ENCODE peak calls at places on chromosomes 13 and 19, in seven cellular contexts. Q is psoas muscle, T is adrenal gland, D is cardiac fibroblast, L is right lobe of liver, E is IMR-90, Y is heart left ventricle. A is an unnamed sample.

GRCh38 chr19:40089462-40089861 is 1.3 kb downstream of the ZNF780A start:
- DNase-seq in Q (no peak), T (no peak), D (peak), L (no peak), E (peak), Y (no peak), A (no peak)

GRCh38 chr13:51519839-51520238 is 64.4 kb upstream of the WDFY2 start:
- DNase-seq in Q (no peak), T (no peak), D (peak), L (peak), E (peak), Y (no peak), A (no peak)

GRCh38 chr13:107459430-107459829 is 755.9 kb downstream of the LIG4 start:
- DNase-seq in Q (no peak), T (no peak), D (peak), L (no peak), E (peak), Y (no peak), A (no peak)

GRCh38 chr19:33376423-33376822 is 2.9 kb downstream of the CEBPG start:
- DNase-seq in Q (peak), T (peak), D (peak), L (peak), E (peak), Y (peak), A (peak)

GRCh38 chr13:48449656-48450055 is 36.7 kb upstream of the LPAR6 start:
- DNase-seq in Q (no peak), T (no peak), D (no peak), L (no peak), E (peak), Y (no peak), A (no peak)

GRCh38 chr19:48745208-48745995 is 1.3 kb downstream of the IZUMO1 start:
- DNase-seq in Q (peak), T (peak), D (peak), L (no peak), E (peak), Y (no peak), A (no peak)

GRCh38 chr13:36858285-36858684 is 39.3 kb downstream of the RFXAP start:
- DNase-seq in Q (no peak), T (no peak), D (peak), L (no peak), E (peak), Y (no peak), A (no peak)

GRCh38 chr19:42311612-42312160 is 1.4 kb upstream of the TMEM145 start:
- DNase-seq in Q (no peak), T (no peak), D (no peak), L (no peak), E (no peak), Y (no peak), A (no peak)

GRCh38 chr13:45231722-45232121 is 30.9 kb upstream of the KCTD4 start:
- DNase-seq in Q (no peak), T (no peak), D (peak), L (no peak), E (peak), Y (no peak), A (no peak)

GRCh38 chr13:51453959-51454703 is 1.3 kb upstream of the INTS6 start:
- DNase-seq in Q (peak), T (peak), D (no peak), L (no peak), E (peak), Y (no peak), A (peak)

GRCh38 chr13:48163066-48163465 is 68.2 kb upstream of the MED4 start:
- DNase-seq in Q (no peak), T (no peak), D (peak), L (no peak), E (no peak), Y (no peak), A (no peak)

DNA sequence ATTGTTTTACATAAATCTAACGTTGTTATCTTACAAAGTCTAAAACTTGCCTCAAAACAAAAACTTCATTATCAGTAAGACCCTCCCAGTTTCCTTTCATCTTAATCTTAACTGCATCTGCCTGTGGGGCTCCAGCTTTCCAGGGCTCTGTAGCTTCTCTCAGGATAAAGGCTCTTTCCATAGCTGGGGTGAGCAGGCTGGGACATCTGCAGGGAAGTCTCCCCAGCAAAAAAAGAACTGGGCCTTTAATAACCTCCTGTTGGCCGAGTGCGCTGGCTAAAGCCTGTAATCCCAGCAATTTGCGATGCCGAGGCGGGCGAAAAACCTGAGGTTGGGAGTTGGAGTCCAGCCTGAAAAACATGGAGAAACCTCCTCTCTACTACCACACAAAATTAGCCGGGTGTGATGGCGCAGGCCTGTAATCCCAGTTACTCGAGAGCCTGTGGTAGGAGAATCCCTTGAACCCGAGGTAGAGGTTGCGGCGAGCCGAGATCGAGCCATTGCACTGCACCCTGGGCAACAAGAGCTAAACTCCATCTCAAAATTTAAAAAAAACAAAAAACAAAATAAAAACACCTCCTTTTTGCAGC is 142.9 kb downstream of the ZNF737 start:
- DNase-seq in Q (peak), T (peak), D (peak), L (no peak), E (no peak), Y (peak), A (no peak)
- H3K4me3 ChIP-seq in Q (peak), T (no peak), D (peak), L (peak), E (no peak), Y (peak), A (peak)

DNA sequence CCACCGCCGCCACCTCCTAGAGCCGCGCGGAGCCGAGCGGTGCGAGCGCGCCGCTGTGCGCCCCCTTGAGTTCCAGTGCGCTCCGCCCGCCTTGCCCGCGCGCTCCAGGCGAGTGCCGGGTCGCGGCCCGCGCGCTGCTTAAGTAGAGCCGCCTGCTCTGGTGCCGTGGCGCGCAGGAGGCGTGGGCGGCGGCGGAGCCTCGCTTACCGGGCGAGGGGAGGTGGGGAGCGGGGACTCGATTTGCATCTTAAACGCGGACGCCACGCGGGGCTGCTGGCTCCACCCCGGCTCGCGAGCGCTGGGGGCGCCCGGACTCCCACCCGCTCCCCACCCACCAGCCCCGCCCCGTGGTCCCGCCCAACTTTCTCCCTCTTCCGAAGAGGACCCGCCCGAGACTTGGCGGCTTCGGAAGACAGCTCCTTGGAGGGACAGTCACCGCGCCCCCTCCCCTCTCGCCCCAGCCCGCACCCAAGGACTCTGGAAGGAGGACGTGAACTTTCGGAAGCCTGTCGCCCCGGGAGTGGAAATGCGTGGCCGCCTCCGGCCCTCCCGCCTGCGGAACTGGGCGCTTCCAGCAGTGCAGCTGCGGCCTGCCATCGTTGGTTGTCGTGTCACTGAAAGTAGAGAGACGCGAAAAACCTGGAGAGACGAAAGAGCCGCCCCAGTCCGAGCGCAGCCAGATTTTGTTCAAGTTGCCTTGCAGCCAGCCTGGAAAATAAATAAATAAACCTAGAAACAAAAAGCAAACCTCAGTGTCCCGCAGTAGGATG is at the start of gene KCTD12:
- DNase-seq in Q (peak), T (peak), D (peak), L (peak), E (peak), Y (peak), A (peak)
- TF ChIP-seq CTCF in Q (peak), T (peak), D (peak), L (peak), E (peak), Y (peak), A (no peak)

GRCh38 chr19:1622007-1622406 is 16.7 kb upstream of the UQCR11 start:
- DNase-seq in Q (peak), T (no peak), D (no peak), L (no peak), E (no peak), Y (no peak), A (no peak)
- H3K4me3 ChIP-seq in Q (no peak), T (no peak), D (no peak), L (no peak), E (no peak), Y (no peak), A (no peak)

DNA sequence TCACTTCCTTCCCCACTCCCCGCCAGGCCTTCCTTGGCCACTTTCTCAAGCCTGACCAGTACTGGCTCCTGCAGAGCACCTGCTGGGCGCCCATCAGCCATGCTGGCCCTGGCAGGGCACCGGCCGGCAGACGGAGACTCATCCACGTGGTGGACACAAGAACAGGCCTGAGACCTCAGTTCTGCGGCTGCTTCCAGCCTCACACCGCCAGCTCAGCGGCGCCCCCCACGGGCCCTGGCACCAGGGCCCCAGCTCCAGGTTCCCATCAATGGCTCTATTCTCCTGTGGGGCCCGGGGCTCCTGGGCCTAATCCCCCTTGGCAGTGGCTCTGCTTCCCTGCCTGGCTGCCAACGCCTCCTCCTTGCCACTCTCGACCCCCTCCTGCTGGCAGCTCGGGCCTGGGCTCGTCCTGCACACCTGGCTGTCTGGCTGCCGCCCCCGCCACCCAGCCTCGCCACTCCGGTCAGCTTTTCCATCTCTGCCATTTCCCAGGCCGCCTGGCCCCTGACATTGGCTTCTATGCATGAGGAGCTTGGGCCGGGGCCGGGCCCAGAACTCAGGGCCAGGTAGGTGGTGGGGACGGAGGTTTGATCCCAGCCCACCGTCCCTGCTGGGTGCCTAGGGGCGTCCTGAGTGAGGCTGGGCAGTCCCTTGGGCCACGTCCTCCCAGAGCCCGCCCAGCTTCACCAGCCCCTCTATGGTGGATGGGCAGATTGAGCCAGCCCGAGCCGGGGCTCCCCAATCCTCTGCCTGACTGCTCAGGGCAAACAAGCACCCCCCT is 6.2 kb downstream of the NDUFA11 start:
- DNase-seq in Q (no peak), T (no peak), D (no peak), L (no peak), E (no peak), Y (no peak), A (no peak)
- TF ChIP-seq CTCF in Q (no peak), T (no peak), D (no peak), L (no peak), E (no peak), Y (no peak), A (no peak)

GRCh38 chr13:77500094-77500493 is 35.4 kb upstream of the SCEL start:
- DNase-seq in Q (no peak), T (no peak), D (no peak), L (no peak), E (no peak), Y (no peak), A (no peak)

GRCh38 chr13:77507931-77508776 is 27.4 kb upstream of the SCEL start:
- DNase-seq in Q (no peak), T (no peak), D (peak), L (no peak), E (peak), Y (no peak), A (no peak)

GRCh38 chr13:77503398-77503797 is 32.1 kb upstream of the SCEL start:
- DNase-seq in Q (no peak), T (no peak), D (no peak), L (no peak), E (no peak), Y (no peak), A (no peak)

GRCh38 chr13:77506874-77507273 is 28.6 kb upstream of the SCEL start:
- DNase-seq in Q (no peak), T (no peak), D (peak), L (no peak), E (no peak), Y (no peak), A (no peak)

DNA sequence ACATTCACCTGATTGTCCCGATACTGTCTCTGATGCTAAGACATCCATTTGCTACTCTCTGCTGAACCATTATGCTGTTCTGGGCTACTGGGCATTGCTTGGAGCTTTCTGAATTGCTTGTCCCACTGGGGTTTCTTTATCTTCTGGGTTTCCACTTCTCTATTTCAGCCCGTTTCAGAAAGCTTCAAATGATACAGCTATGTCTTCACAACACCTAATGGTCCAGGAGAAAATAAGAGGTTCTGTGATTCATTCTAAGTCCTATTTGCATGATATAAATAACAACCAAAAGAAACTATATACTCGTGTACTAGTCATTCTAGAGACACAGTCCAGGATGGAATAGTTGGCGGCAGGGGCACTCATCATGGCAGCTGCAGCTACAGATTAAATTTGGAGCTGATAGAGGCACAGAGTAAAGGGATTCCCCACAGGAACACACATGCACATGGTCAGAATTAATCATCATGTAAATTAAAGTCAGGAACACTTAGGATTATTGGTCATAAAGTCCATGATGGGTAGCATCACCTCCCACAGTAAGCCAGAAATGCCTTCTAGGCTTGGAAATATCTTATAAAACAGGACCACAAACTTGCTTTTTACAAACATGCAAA is 33.3 kb upstream of the SCEL start:
- DNase-seq in Q (no peak), T (no peak), D (no peak), L (no peak), E (no peak), Y (no peak), A (no peak)
- H3K4me3 ChIP-seq in Q (no peak), T (no peak), D (no peak), L (no peak), E (no peak), Y (no peak), A (no peak)

GRCh38 chr13:100646030-100646673 is 28.4 kb downstream of the TMTC4 start:
- DNase-seq in Q (no peak), T (no peak), D (peak), L (no peak), E (peak), Y (no peak), A (no peak)
- TF ChIP-seq CTCF in Q (no peak), T (no peak), D (peak), L (peak), E (peak), Y (no peak), A (no peak)